ENCODE peak calls at places on chromosome 11, in four cellular contexts. K is neuronal stem cell, V is mucosa of descending colon, P is thoracic aorta. Q is an unnamed sample.
A peak's percentile ranks its signal among the peaks of the same experiment; 100 is the strongest.

GRCh38 chr11:21927628-21928027 is 265.3 kb upstream of the ANO5 start:
- DNase-seq in P (no peak), K (no peak), V (no peak), Q (no peak)

GRCh38 chr11:46015941-46016340 is 93.5 kb downstream of the LARGE2 start:
- DNase-seq in V (no peak), K (no peak), P (no peak), Q (no peak)

GRCh38 chr11:74647831-74648230 is 55.4 kb downstream of the POLD3 start:
- DNase-seq in K (no peak), V (no peak), P (no peak), Q (no peak)

GRCh38 chr11:746289-747175 is 732 bp upstream of the TALDO1 start:
- DNase-seq in P (no peak), V (no peak), K (peak; percentile 30), Q (no peak)

GRCh38 chr11:31030375-31030774 is 339.2 kb downstream of the DCDC1 start:
- DNase-seq in K (no peak), V (no peak), P (no peak), Q (no peak)

GRCh38 chr11:1567052-1567720 is 4.9 kb downstream of the DUSP8 start:
- DNase-seq in K (no peak), P (no peak), V (peak; percentile 55), Q (no peak)

GRCh38 chr11:64444838-64445441 is 86.0 kb downstream of the RPS6KA4 start:
- DNase-seq in P (no peak), V (no peak), K (no peak), Q (no peak)

GRCh38 chr11:20443596-20443995 is 56.1 kb downstream of the PRMT3 start:
- DNase-seq in V (no peak), P (no peak), K (no peak), Q (no peak)

GRCh38 chr11:129766858-129767604 is 48.6 kb upstream of the TMEM45B start:
- DNase-seq in V (no peak), K (peak; percentile 26), P (no peak), Q (no peak)

GRCh38 chr11:122981388-122982264 is at the start of gene BSX:
- DNase-seq in P (no peak), K (peak; percentile 88), V (no peak), Q (peak; percentile 78)

GRCh38 chr11:128133501-128133900 is 453.9 kb downstream of the ETS1 start:
- DNase-seq in P (no peak), K (peak; percentile 52), V (no peak), Q (no peak)

GRCh38 chr11:82980292-82980691 is 78.8 kb downstream of the DDIAS start:
- DNase-seq in K (no peak), P (no peak), V (no peak), Q (no peak)

GRCh38 chr11:12183827-12184620 is 73.6 kb downstream of the MICAL2 start:
- DNase-seq in K (no peak), P (no peak), V (no peak), Q (no peak)

GRCh38 chr11:35594680-35595079 is 23.6 kb upstream of the FJX1 start:
- DNase-seq in K (no peak), P (no peak), V (no peak), Q (no peak)

GRCh38 chr11:120441592-120441991 is 70.0 kb upstream of the GRIK4 start:
- DNase-seq in V (no peak), P (no peak), K (no peak), Q (no peak)
- H3K4me3 ChIP-seq in V (no peak overlapping the region), P (no peak overlapping the region), K (no peak overlapping the region), Q (no peak overlapping the region)

GRCh38 chr11:70481625-70482528 is 83.5 kb downstream of the CTTN start:
- DNase-seq in K (no peak), P (no peak), V (peak; percentile 52), Q (no peak)

GRCh38 chr11:70482529-70482917 is 84.2 kb downstream of the CTTN start:
- DNase-seq in P (no peak), K (no peak), V (peak; percentile 31), Q (no peak)

GRCh38 chr11:70483940-70484339 is 85.6 kb downstream of the CTTN start:
- DNase-seq in V (no peak), K (no peak), P (no peak), Q (no peak)

GRCh38 chr11:70485326-70486025 is 87.1 kb downstream of the CTTN start:
- DNase-seq in V (peak; percentile 25), K (no peak), P (no peak), Q (no peak)

GRCh38 chr11:70483077-70483861 is 84.9 kb downstream of the CTTN start:
- DNase-seq in K (no peak), V (peak; percentile 6), P (no peak), Q (peak; percentile 83)
- H3K4me3 ChIP-seq in K (no peak overlapping the region), V (no peak overlapping the region), P (no peak overlapping the region), Q (no peak overlapping the region)

GRCh38 chr11:116930586-116930985 is 93.2 kb upstream of the APOA1 start:
- DNase-seq in P (no peak), K (no peak), V (no peak), Q (no peak)

GRCh38 chr11:116928845-116929244 is 91.4 kb upstream of the APOA1 start:
- DNase-seq in V (no peak), P (no peak), K (no peak), Q (no peak)

GRCh38 chr11:116928102-116928777 is 90.8 kb upstream of the APOA1 start:
- DNase-seq in K (no peak), V (no peak), P (no peak), Q (no peak)

GRCh38 chr11:116930177-116930576 is 92.8 kb upstream of the APOA1 start:
- DNase-seq in P (no peak), K (no peak), V (peak; percentile 53), Q (no peak)

DNA sequence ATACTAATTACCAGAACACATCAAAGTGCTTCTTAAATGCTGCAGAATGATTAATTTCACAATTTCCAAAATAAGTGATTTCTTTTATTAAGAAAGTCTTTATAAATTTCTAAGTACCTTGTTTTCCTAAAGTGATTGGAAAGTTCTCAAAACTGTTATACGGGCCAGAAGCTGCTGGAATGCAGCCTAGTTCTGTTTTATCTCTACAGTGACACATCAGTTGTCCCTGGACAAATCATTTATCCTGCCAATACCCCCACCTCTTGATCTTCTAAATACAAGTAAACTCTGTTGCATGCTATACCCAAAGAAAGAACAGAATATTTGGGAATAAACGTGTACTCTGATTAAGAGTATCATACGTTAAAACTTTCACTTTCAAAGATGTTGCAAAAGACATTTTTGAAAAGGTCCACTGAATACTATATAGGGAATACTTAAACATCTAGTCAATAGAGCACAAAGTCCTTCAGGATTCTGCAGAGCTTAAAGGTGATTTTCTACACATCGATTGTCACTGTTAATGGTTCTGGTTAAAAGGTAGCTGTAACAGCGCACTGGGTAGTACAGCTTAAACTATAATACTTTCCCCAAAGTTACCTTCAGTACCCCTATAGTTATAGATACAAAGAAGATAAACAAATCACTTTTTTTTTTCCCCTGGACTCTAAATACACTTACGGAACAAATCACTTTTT is 92.1 kb upstream of the APOA1 start:
- DNase-seq in P (no peak), V (no peak), K (no peak), Q (no peak)
- H3K4me3 ChIP-seq in P (peak overlapping the region; percentile 51), V (no peak overlapping the region), K (no peak overlapping the region), Q (peak overlapping the region; percentile 0)

DNA sequence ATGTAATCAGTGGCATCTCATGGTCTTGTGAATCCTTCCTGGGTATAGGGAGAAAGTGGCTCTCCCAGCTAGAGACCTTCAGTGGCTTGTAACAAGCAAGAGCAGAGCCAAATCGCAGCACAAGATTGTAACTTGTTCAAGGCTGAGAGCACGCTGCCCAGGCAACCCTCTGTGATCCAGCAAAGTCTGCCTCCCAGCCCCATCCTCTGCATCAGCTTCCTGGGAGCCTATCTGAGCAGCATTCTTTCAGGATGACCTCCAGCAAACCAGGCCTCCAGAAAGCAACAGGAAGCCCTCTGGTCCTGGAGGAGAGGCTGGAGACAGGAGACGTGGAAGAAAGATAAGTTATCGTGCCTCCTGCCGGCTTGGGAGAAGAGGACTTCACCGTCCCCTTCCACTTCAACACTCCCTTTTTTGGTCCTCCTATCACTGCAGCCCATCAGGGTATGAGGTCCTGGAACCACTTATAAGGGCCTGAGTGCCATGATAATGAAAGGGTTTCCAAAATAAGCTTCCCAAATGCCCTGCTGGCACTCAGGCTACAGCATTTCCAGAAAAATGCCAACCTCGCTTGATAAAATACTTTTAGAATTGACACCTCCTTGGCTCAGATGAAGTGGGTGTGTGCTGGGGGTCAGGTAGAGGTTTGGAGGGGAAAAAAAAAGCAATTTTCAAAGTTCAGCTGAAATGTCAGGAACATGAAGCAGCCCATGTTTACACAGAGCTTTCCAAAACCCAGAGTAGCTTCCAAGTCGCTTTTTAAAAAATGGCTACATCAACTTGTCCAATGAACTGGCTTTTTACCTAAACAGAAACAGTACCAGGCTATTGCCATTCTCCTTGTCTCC is 80.2 kb downstream of the PLEKHA7 start:
- DNase-seq in V (no peak), K (no peak), P (no peak), Q (no peak)
- H3K4me3 ChIP-seq in V (no peak overlapping the region), K (no peak overlapping the region), P (no peak overlapping the region), Q (no peak overlapping the region)

GRCh38 chr11:17783878-17784277 is 49.3 kb downstream of the KCNC1 start:
- DNase-seq in V (no peak), P (no peak), K (no peak), Q (no peak)
- H3K4me3 ChIP-seq in V (no peak overlapping the region), P (no peak overlapping the region), K (no peak overlapping the region), Q (no peak overlapping the region)

GRCh38 chr11:113638378-113638777 is 67.7 kb downstream of the TMPRSS5 start:
- DNase-seq in P (no peak), K (no peak), V (no peak), Q (no peak)
- H3K4me3 ChIP-seq in P (no peak overlapping the region), K (no peak overlapping the region), V (no peak overlapping the region), Q (no peak overlapping the region)

DNA sequence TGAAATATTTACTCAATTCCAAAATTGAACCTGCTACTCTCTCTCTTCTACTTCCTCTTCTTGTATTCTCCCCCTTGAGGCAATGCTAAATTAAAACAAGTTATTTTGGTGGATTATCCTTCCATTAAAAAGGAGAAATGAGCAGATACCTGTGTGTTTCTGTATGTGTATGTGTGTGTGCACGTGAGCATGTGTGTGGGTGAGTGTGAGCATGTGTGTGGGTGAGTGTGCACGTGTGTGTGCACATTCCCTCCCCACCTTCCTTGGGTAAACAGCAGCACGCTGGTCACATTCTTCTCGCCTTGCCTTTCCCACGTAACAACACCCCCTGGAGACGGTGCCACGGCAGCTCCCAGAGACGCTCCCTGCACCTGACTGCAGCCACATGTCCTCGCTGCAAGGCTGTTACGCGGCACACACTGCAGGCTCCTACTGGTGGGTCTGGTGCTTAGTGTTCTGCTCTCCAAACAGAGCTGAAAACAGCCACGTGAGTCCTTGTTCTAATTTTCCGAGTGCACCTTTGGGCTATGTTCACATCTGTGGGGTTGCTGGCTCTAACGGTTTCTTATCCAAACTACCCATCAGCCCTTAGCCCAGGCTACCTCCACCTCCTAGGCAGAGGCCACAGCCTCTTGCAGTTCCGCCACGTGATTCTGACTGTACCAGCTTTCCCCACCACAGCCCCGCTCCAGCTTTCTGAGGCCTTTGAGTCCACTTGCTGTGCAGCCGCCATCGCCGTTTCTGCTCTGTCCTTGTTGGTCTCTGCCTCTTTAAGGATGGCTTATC is 123.3 kb downstream of the CTTN start:
- DNase-seq in P (no peak), V (no peak), K (no peak), Q (peak; percentile 58)
- H3K4me3 ChIP-seq in P (no peak overlapping the region), V (no peak overlapping the region), K (no peak overlapping the region), Q (no peak overlapping the region)

Q was measured in upper lobe of right lung.